ENCODE peak calls at places on chromosomes 7 and 10, in eight cellular contexts. Z is fibroblast of pulmonary artery, H is tibial artery, M is astrocyte of the spinal cord, E is fibroblast of lung, R is kidney, D is PC-3, O is thoracic aorta. I is an unnamed sample.

GRCh38 chr7:100132697-100133137 is 6.0 kb downstream of the MBLAC1 start:
- DNase-seq in Z (peak), H (no peak), M (peak), E (peak), R (no peak), D (peak), O (no peak), I (peak)

GRCh38 chr7:92767427-92767826 is 68.9 kb downstream of the CDK6 start:
- DNase-seq in Z (peak), H (no peak), M (peak), E (peak), R (no peak), D (peak), O (no peak), I (peak)

GRCh38 chr10:116186273-116186672 is 86.7 kb downstream of the GFRA1 start:
- DNase-seq in Z (no peak), H (no peak), M (no peak), E (no peak), R (no peak), D (no peak), O (no peak), I (no peak)

GRCh38 chr10:86111902-86112301 is 254.7 kb downstream of the GRID1 start:
- DNase-seq in Z (no peak), H (no peak), M (no peak), E (no peak), R (no peak), D (no peak), O (no peak), I (no peak)

GRCh38 chr10:63711361-63711760 is 190.2 kb downstream of the REEP3 start:
- DNase-seq in Z (peak), H (no peak), M (peak), E (peak), R (no peak), D (peak), O (no peak), I (no peak)

GRCh38 chr10:77832243-77832642 is 94.3 kb downstream of the DLG5 start:
- DNase-seq in Z (no peak), H (no peak), M (no peak), E (no peak), R (no peak), D (no peak), O (no peak), I (no peak)

GRCh38 chr7:120743128-120743527 is 114.8 kb downstream of the TSPAN12 start:
- DNase-seq in Z (no peak), H (no peak), M (no peak), E (no peak), R (no peak), D (peak), O (no peak), I (no peak)

GRCh38 chr10:96397902-96398301 is 39.1 kb upstream of the OPALIN start:
- DNase-seq in Z (no peak), H (no peak), M (no peak), E (no peak), R (no peak), D (no peak), O (no peak), I (no peak)

GRCh38 chr7:19916011-19916410 is 142.6 kb upstream of the TMEM196 start:
- DNase-seq in Z (peak), H (no peak), M (no peak), E (peak), R (no peak), D (no peak), O (no peak), I (no peak)

GRCh38 chr10:20614911-20615310 is 282.2 kb downstream of the NEBL start:
- DNase-seq in Z (no peak), H (no peak), M (no peak), E (no peak), R (no peak), D (no peak), O (no peak), I (no peak)

GRCh38 chr10:110429301-110429700 is 68.4 kb upstream of the DUSP5 start:
- DNase-seq in Z (no peak), H (no peak), M (no peak), E (no peak), R (no peak), D (peak), O (no peak), I (no peak)

GRCh38 chr7:19051767-19052375 is 65.6 kb downstream of the TWIST1 start:
- DNase-seq in Z (peak), H (peak), M (peak), E (no peak), R (no peak), D (peak), O (no peak), I (peak)

GRCh38 chr10:42960491-42961155 is 116.2 kb upstream of the RET start:
- DNase-seq in Z (no peak), H (no peak), M (peak), E (peak), R (peak), D (peak), O (no peak), I (peak)

GRCh38 chr10:129771576-129772471 is 192.2 kb downstream of the EBF3 start:
- DNase-seq in Z (no peak), H (peak), M (no peak), E (no peak), R (peak), D (no peak), O (no peak), I (no peak)

GRCh38 chr10:129174167-129175014 is 292.6 kb upstream of the MGMT start:
- DNase-seq in Z (no peak), H (no peak), M (no peak), E (no peak), R (no peak), D (no peak), O (no peak), I (no peak)

GRCh38 chr7:96649981-96650380 is 59.7 kb downstream of the SEM1 start:
- DNase-seq in Z (peak), H (no peak), M (no peak), E (peak), R (no peak), D (no peak), O (no peak), I (no peak)

GRCh38 chr10:4270116-4270515 is 485.1 kb upstream of the KLF6 start:
- DNase-seq in Z (peak), H (peak), M (peak), E (peak), R (no peak), D (peak), O (no peak), I (peak)

GRCh38 chr7:134780166-134780853 is 876 bp downstream of the CALD1 start:
- DNase-seq in Z (peak), H (no peak), M (peak), E (no peak), R (no peak), D (no peak), O (no peak), I (peak)

GRCh38 chr7:134781171-134781570 is 1.7 kb downstream of the CALD1 start:
- DNase-seq in Z (peak), H (no peak), M (peak), E (no peak), R (no peak), D (no peak), O (no peak), I (no peak)

GRCh38 chr7:134783294-134784069 is 4.0 kb downstream of the CALD1 start:
- DNase-seq in Z (peak), H (no peak), M (peak), E (no peak), R (no peak), D (no peak), O (no peak), I (no peak)

GRCh38 chr7:134784251-134785049 is 5.0 kb downstream of the CALD1 start:
- DNase-seq in Z (peak), H (peak), M (peak), E (peak), R (no peak), D (no peak), O (no peak), I (no peak)

DNA sequence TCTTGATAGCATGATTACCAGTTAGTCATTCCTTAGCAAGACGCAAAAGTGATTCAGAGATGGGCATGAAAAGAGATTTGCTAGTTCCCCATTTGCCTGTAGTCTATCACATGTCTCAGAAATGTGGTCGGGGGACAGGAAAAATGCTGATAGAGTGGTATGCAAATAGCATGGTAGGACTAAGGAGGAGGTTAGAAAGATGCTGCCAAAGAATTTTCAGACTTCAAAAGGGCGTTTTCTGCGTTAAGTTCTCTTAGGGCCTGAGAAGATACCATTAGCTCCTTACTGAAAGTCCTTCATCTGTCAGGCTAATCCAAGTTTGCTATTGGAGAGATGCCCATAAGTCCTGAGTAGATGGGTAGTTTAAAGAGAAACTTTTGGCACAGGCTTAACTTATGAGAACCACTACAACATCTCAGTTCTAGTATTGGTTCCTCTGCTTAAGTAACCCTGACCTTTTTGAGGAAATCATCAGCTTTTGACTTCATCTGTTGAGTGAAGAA is 2.7 kb downstream of the CALD1 start:
- DNase-seq in Z (peak), H (no peak), M (peak), E (peak), R (no peak), D (no peak), O (no peak), I (no peak)
- H3K4me3 ChIP-seq in Z (peak), H (peak), M (peak), E (peak), R (peak), D (no peak), O (peak), I (peak)

DNA sequence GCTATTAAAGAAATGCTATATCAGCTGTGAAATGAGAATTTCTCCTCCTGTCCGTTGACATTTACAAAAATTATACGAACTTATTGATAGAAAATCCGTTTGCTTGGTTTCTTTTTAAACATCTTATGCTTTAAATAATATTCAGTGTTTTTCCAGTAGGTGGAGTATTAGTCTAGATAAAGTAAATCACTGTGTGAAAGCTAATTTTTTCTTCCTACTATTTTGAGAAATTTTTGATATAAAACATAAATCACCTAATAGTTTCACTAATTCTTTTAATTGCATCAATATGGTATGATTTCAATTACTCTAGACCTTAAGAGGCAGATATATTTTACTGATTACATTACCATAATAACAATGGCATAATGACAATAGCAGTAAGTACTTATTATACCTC is 335.2 kb upstream of the C7orf33 start:
- DNase-seq in Z (no peak), H (no peak), M (peak), E (no peak), R (no peak), D (peak), O (no peak), I (no peak)
- TF ChIP-seq CTCF in Z (no peak), H (peak), M (no peak), E (no peak), R (no peak), D (peak), O (peak), I (no peak)

DNA sequence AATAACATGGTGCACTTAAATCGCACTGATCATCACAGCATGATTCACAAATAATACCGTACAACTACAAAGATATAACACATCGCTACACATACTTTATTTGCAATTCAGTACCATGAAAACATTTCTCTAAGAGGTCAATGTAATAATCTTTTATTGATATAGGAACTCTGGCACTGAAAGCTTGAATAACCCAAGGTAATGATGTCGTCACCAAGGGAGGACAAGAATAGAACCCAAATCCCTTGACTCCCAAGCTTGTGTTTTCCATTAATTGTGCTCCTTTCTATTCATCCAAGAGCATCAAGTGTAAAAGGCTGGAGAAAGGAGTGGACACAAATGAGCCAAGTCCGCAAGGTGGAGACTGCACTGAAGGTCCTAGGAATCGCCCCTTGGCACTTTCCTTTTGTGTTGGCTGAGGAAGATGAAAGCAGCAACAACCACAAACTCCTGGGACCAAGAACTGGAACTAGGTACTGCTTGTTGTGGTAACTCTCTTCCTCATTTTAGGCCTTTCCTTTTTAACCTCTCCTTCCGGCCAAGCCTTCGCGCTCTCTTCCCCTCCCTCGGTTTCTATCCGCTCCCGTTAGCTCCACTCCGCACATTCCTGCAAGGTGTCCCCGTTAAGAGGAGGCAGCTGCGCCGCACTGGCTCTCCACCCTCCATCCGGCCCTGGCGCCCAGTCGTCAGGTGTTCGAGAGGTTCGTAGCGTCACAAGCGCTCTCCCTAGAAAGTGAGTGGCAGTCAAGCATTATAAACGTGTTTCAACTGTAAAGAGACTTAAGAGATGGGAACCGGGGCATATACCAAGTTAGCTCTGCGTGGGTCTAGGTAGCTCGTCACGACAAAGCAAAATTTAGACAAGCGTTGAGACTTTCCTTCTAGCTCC is 1.0 kb upstream of the CBLL1 start:
- DNase-seq in Z (no peak), H (peak), M (no peak), E (no peak), R (peak), D (no peak), O (no peak), I (no peak)
- H3K4me3 ChIP-seq in Z (peak), H (peak), M (peak), E (peak), R (peak), D (peak), O (peak), I (peak)

GRCh38 chr10:101896466-101896865 is 52.9 kb upstream of the KCNIP2 start:
- DNase-seq in Z (no peak), H (no peak), M (peak), E (peak), R (no peak), D (no peak), O (no peak), I (peak)

GRCh38 chr10:101895781-101896180 is 52.2 kb upstream of the KCNIP2 start:
- DNase-seq in Z (no peak), H (no peak), M (no peak), E (no peak), R (no peak), D (no peak), O (no peak), I (no peak)

GRCh38 chr10:101894742-101895141 is 51.1 kb upstream of the KCNIP2 start:
- DNase-seq in Z (no peak), H (no peak), M (no peak), E (no peak), R (no peak), D (no peak), O (no peak), I (no peak)

GRCh38 chr10:101894266-101894665 is 50.7 kb upstream of the KCNIP2 start:
- DNase-seq in Z (no peak), H (no peak), M (no peak), E (no peak), R (no peak), D (no peak), O (no peak), I (no peak)

DNA sequence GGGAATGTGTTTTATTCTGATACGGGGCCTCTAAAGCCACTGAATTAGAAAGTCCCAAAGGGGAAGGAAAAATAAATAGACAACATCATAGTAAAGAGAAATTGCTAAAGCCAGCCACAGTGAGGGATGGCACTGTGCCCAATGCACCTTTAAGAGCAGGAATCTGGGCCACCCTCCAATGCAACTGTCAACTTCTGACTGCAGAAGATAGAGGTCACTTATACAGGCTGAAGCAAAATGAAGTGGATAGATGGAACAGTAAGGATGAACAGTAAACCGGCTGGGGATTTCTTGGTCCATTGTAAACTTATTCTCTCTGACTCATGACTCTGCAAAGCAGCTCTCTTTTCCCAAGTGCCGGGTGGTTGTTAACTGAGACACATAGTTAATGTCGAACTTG is 54.0 kb upstream of the KCNIP2 start:
- DNase-seq in Z (peak), H (no peak), M (peak), E (peak), R (no peak), D (peak), O (no peak), I (peak)
- TF ChIP-seq CTCF in Z (no peak), H (no peak), M (no peak), E (no peak), R (no peak), D (no peak), O (no peak), I (no peak)

DNA sequence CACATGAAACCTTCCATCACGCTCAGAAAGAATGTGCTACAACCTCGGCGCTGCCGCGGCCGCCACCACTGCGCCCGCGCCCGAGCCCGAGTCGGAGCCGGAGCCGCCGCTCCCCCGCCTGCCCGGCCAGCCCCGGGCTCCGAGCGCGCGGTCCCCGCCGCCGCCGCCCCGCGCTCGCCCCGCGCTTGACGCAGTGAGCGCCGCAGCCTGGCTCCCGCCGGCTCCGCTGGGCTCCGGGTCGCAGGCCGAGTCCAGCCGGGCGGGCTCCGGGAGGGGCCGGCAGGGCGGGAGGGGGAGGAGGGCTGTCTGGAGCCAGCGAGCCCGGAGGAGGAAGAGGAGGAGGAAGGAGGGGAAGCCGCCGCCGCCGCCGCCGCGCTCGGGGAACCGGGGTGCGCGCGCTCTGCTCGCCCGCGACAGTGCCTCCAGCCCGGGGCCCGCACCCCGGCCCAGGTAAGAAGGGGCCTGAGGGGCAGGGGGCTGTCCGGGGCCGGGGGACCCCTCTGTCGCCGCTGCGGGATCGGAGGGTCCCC is 4.3 kb upstream of the ELFN1 start:
- DNase-seq in Z (peak), H (peak), M (no peak), E (peak), R (peak), D (peak), O (no peak), I (peak)
- H3K4me3 ChIP-seq in Z (peak), H (peak), M (peak), E (peak), R (no peak), D (peak), O (peak), I (peak)

GRCh38 chr10:18651324-18652007 is at the start of gene NSUN6:
- DNase-seq in Z (peak), H (peak), M (peak), E (peak), R (peak), D (peak), O (peak), I (peak)
- TF ChIP-seq CTCF in Z (no peak), H (no peak), M (no peak), E (peak), R (no peak), D (no peak), O (no peak), I (no peak)

DNA sequence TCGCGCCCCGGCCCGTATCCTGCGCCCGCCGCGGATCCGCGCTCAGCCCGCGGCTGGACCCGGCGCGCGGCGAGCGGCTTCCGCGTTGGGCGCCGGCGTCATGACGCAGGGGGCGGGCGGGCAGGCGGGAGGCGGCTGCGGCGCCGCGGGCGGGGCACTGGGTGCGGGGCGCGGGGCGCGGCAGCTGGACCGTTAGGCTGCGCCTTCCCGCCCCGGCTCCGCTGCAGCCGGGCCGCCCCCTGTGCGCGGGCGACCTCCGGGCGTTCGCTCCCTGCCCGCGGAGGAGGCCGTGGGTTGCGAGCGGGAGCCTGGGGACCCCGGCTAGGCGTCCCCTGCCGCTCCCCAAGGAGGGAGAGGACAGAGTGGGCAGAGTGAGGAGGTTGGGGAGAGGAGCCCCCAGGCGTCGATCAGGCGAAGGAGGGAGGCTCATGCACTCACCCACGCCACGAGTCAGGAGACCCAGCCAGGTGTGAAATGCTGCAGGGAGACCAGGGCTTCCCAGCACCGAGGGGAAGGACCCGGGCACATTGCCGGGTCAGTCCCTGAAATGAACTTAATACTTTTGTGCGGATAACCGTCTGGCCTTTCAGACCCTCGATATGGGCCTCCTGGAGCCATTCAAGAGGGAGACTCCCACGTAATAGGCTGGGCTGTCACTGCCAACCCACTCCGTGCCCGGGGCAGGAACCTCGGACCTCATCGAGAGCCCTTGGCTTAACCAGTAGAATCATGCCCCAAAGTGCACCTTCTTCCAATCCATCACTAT is at the start of gene PIP4K2A:
- DNase-seq in Z (peak), H (peak), M (peak), E (peak), R (peak), D (peak), O (no peak), I (peak)
- H3K4me3 ChIP-seq in Z (peak), H (peak), M (peak), E (peak), R (peak), D (peak), O (peak), I (peak)

DNA sequence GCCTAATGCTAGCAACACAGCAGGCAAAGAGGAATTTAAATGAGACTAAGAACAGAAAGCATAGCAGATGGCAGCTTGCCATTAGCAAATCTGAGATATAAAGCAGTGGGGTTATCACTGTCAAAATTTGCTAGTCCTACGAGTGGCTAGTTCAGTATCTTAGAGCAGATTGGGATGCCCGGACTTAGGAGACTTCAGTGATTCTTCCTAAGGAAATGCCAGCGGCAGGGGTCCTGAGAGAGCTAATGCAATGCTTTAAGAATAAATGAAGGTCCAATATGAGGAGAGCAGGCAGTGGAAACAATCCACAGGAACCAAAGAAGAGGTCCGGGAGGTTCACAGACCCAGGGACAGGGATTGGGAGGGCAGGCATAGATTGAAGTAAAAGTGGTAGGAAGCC is 169.3 kb upstream of the NPSR1 start:
- DNase-seq in Z (no peak), H (no peak), M (no peak), E (no peak), R (no peak), D (no peak), O (no peak), I (no peak)
- TF ChIP-seq CTCF in Z (no peak), H (no peak), M (no peak), E (no peak), R (no peak), D (no peak), O (no peak), I (no peak)

I was measured in foreskin fibroblast.